ENCODE peak calls at places on chromosomes 5 and 9, in nine cellular contexts. L, U, R, C, E, J, O, D and T are unnamed samples.

GRCh38 chr9:93237535-93237934 is 53.6 kb downstream of the WNK2 start:
- DNase-seq in L (no peak), U (no peak), R (no peak), C (no peak), E (no peak), J (no peak), O (no peak), D (no peak), T (no peak)

GRCh38 chr5:76303917-76304316 is 99.2 kb upstream of the IQGAP2 start:
- DNase-seq in L (no peak), U (peak; percentile 68), R (peak; percentile 24), C (no peak), E (no peak), J (no peak), O (no peak), D (no peak), T (no peak)

GRCh38 chr5:144166696-144167095 is 3.8 kb downstream of the YIPF5 start:
- DNase-seq in L (no peak), U (no peak), R (no peak), C (no peak), E (no peak), J (no peak), O (no peak), D (no peak), T (no peak)

GRCh38 chr5:134551891-134552290 is 26.4 kb downstream of the JADE2 start:
- DNase-seq in L (no peak), U (no peak), R (no peak), C (no peak), E (no peak), J (no peak), O (no peak), D (no peak), T (no peak)

GRCh38 chr5:75050415-75050814 is 1.9 kb downstream of the GCNT4 start:
- DNase-seq in L (no peak), U (peak; percentile 27), R (no peak), C (peak; percentile 42), E (no peak), J (peak; percentile 33), O (no peak), D (no peak), T (no peak)

GRCh38 chr5:148850836-148851235 is 24.4 kb downstream of the ADRB2 start:
- DNase-seq in L (no peak), U (no peak), R (no peak), C (no peak), E (no peak), J (no peak), O (no peak), D (no peak), T (no peak)

GRCh38 chr5:23269981-23270380 is 237.4 kb upstream of the PRDM9 start:
- DNase-seq in L (no peak), U (no peak), R (no peak), C (no peak), E (no peak), J (no peak), O (no peak), D (no peak), T (no peak)

GRCh38 chr5:172871982-172872381 is 37.9 kb downstream of the ERGIC1 start:
- DNase-seq in L (no peak), U (no peak), R (no peak), C (no peak), E (no peak), J (no peak), O (no peak), D (no peak), T (no peak)

GRCh38 chr5:90056911-90057705 is 352.4 kb downstream of the CETN3 start:
- DNase-seq in L (no peak), U (no peak), R (no peak), C (no peak), E (no peak), J (peak; percentile 13), O (no peak), D (no peak), T (no peak)
- H3K4me3 ChIP-seq in L (no peak overlapping the region), U (no peak overlapping the region), R (no peak overlapping the region), C (no peak overlapping the region), E (no peak overlapping the region), J (no peak overlapping the region), O (no peak overlapping the region), D (no peak overlapping the region), T (no peak overlapping the region)

DNA sequence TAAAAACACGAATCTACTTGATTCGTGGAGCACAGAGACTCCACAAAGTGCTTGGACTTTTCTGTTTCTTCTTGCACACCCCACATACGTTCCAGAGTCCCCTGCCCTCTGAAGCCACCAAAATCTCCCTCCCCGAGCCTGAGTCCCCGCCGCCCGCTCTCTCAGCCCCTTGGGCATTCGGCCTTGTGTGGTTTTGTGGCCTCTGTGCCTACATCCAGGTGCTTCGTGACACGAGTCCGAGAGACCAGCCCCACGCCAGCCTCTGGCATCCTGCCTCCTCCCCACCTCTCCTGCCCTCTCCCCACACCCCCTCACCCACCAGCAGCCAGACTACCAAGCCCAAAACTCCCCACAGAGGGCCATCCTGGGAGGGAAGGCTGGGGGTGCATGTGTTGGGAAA is 87.8 kb upstream of the PPP1R26 start:
- DNase-seq in L (no peak), U (no peak), R (no peak), C (no peak), E (no peak), J (no peak), O (no peak), D (no peak), T (no peak)
- TF ChIP-seq CTCF in L (no peak), U (no peak), R (no peak), C (no peak), E (no peak), J (no peak), O (no peak), D (no peak), T (no peak)

DNA sequence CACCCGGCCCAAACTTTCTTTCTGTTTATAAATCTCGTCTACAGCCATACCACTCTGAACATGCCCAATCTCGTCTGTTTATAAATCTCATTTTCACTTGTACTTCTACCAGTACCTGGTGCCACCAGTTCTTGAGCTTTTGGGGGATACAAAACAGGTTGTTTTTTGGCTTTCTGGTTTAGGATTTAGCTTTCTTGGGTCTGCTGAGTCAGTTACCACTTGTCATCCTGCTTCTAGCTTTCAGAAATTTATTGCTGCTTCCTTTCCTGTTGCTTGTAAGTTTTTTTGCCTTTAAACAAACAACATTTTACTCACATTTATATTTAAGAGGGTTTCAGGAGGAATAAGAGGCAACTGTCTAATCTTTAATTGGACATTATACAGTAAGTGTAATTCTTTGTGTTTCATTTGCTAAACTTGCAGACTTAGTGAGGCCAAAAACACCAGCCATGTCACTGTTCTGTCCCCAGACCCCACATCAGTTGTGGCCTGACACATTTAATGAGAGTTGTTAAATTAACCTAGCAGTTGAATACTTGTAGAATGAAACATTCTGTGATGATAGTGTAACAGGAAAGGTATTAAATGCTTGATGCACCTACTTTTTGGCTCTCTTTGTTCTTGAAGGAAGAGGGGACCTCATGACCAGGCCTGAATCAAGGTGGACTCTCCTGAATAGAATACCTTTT is 11.8 kb downstream of the NDFIP1 start:
- DNase-seq in L (no peak), U (no peak), R (no peak), C (no peak), E (no peak), J (no peak), O (no peak), D (no peak), T (no peak)
- H3K4me3 ChIP-seq in L (no peak overlapping the region), U (no peak overlapping the region), R (no peak overlapping the region), C (no peak overlapping the region), E (no peak overlapping the region), J (no peak overlapping the region), O (no peak overlapping the region), D (no peak overlapping the region), T (no peak overlapping the region)

DNA sequence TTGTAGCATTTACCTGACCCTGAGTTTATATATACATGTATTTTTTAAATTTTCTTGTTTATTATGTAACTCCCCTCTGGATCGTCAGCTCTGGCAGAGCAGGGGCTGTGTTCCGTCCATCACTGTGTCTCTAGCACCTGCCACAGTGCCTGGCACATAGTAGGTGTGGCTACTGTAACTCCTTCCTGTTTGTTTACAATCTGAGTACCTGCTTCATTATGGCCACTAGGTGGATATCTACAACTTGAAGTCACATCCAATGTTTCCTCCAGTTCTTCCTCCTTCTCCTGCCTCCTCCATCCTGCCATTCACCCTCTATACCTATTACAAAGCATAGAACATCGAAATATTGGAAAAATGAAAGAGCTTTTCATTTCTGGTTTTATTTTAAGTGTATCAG is 14.2 kb upstream of the PPP1R2B start:
- DNase-seq in L (no peak), U (no peak), R (no peak), C (no peak), E (no peak), J (no peak), O (no peak), D (no peak), T (no peak)
- TF ChIP-seq CTCF in L (peak; percentile 16), U (no peak), R (peak; percentile 61), C (peak; percentile 62), E (no peak), J (peak; percentile 25), O (no peak), D (no peak), T (no peak)

DNA sequence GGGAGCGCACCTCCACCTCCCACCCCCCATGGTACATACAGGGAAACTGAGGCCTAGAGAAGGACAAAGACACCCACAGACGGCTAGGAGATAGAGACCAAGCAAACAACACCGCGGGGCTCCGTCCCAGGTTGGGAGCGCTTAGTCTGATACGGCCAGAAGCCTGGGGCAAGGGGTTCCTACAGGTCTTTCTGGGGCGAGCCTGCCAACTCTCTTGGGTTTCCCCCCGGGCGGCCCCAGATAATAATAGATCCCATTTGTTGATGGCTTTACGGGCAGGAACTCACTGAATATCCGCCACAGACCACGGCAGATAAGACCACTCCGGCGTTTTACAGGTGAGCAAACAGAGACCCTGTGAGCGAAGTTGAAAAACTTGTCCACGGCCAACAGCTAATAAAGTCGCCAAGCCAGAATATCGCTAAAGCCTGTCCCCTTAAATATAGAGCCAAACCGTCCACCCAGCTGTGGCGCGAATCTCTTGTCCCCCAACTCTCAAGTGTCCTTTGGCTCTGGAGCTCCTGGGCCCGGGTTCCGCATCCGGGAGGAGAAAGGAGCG is 5.1 kb upstream of the EBF1 start:
- DNase-seq in L (no peak), U (no peak), R (no peak), C (no peak), E (no peak), J (no peak), O (no peak), D (no peak), T (no peak)
- H3K4me3 ChIP-seq in L (no peak overlapping the region), U (no peak overlapping the region), R (peak overlapping the region; percentile 53), C (no peak overlapping the region), E (peak overlapping the region; percentile 38), J (no peak overlapping the region), O (peak overlapping the region; percentile 41), D (no peak overlapping the region), T (no peak overlapping the region)

DNA sequence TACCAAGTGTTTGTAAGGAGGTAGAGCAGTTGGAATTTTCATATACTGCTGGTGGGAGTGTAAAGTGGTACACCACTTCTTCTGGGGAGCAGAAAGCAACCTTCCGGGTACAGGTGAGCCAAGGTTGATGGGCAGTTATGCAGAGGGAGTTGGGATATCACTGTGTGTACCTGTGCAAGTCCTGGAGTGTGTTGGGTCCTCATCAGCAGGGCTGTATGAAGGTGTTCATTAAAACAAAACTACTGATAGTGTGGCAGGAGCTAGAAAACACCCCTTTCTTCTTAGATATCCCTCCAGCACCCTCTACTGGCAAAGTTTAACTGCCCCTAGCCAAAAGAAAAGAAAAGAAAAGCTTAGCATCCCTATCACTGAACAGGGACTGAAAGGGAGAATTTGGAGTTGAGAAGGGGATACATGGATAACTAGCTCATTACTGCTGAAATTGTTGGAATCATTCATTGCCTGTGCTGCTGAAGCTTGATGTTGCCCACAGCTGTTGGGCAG is 10.7 kb downstream of the MARCHF6 start:
- DNase-seq in L (no peak), U (no peak), R (no peak), C (no peak), E (no peak), J (no peak), O (no peak), D (no peak), T (no peak)
- TF ChIP-seq CTCF in L (no peak), U (no peak), R (peak; percentile 44), C (peak; percentile 21), E (no peak), J (no peak), O (no peak), D (no peak), T (peak; percentile 30)